ENCODE peak calls at places on chromosome 18, in ten cellular contexts. U, W, X, R, D, K, F, T, Y and O are unnamed samples.

GRCh38 chr18:43193336-43193735 is 77.9 kb upstream of the RIT2 start:
- DNase-seq in W (no peak), F (no peak), K (no peak), U (no peak), X (no peak), T (no peak), Y (no peak), R (no peak), D (no peak), O (no peak)

GRCh38 chr18:79947881-79948610 is 3.4 kb downstream of the SLC66A2 start:
- DNase-seq in K (no peak), W (no peak), Y (no peak), U (no peak), D (no peak), F (no peak), R (no peak), X (no peak), T (no peak), O (peak)

GRCh38 chr18:23735021-23735464 is 45.8 kb downstream of the LAMA3 start:
- DNase-seq in Y (no peak), X (no peak), K (peak), R (no peak), T (no peak), W (no peak), D (no peak), U (peak), F (no peak), O (no peak)

GRCh38 chr18:10900435-10900834 is 248.9 kb downstream of the PIEZO2 start:
- DNase-seq in T (no peak), X (no peak), W (no peak), D (no peak), R (no peak), Y (no peak), K (no peak), U (no peak), F (no peak), O (no peak)

GRCh38 chr18:27114842-27115241 is 70.3 kb downstream of the CHST9 start:
- DNase-seq in R (no peak), D (no peak), W (no peak), U (no peak), K (peak), Y (no peak), T (no peak), X (no peak), F (no peak), O (no peak)

GRCh38 chr18:77248873-77249582 is 620 bp upstream of the GALR1 start:
- DNase-seq in T (no peak), U (no peak), X (no peak), Y (no peak), K (no peak), F (no peak), D (no peak), W (no peak), R (no peak), O (no peak)

GRCh38 chr18:46320928-46321855 is 217.0 kb downstream of the HAUS1 start:
- DNase-seq in F (no peak), W (no peak), D (no peak), T (no peak), K (peak), U (peak), Y (peak), R (peak), X (no peak), O (no peak)

GRCh38 chr18:63553117-63553516 is 10.9 kb downstream of the SERPINB12 start:
- DNase-seq in D (no peak), R (peak), Y (no peak), U (peak), X (no peak), W (no peak), F (no peak), T (no peak), K (peak), O (no peak)

GRCh38 chr18:75433098-75433497 is 5.6 kb upstream of the SMIM21 start:
- DNase-seq in T (no peak), K (no peak), F (no peak), W (no peak), X (no peak), U (no peak), D (no peak), R (no peak), Y (no peak), O (no peak)